ENCODE peak calls at places on chromosomes 16 and 17, in four cellular contexts. C, J, Q and K are unnamed samples. For H3K4me1, the result is how much of the 10 kb centered on the place peaks cover.

GRCh38 chr17:41864498-41864836 is 756 bp downstream of the KLHL11 start:
- DNase-seq in C (peak), J (peak), Q (no peak), K (no peak)

GRCh38 chr16:684961-685696 is 995 bp upstream of the JMJD8 start:
- DNase-seq in C (peak), J (peak), Q (no peak), K (no peak)

GRCh38 chr16:51321251-51321650 is 170.2 kb upstream of the SALL1 start:
- DNase-seq in C (no peak), J (no peak), Q (no peak), K (no peak)

GRCh38 chr17:9519873-9520272 is 55.7 kb downstream of the STX8 start:
- DNase-seq in C (no peak), J (no peak), Q (no peak), K (no peak)

GRCh38 chr16:7547736-7548135 is 215.1 kb downstream of the RBFOX1 start:
- DNase-seq in C (no peak), J (no peak), Q (no peak), K (no peak)

GRCh38 chr17:66347661-66348604 is 45.5 kb downstream of the PRKCA start:
- DNase-seq in C (no peak), J (no peak), Q (no peak), K (no peak)

GRCh38 chr16:27867122-27868110 is 196.1 kb downstream of the GSG1L start:
- DNase-seq in C (peak), J (no peak), Q (peak), K (peak)

GRCh38 chr16:66548068-66548467 is 1.9 kb downstream of the TK2 start:
- DNase-seq in C (no peak), J (no peak), Q (no peak), K (no peak)

GRCh38 chr17:78329263-78330059 is 30.4 kb downstream of the SOCS3 start:
- DNase-seq in C (no peak), J (no peak), Q (no peak), K (no peak)

GRCh38 chr17:36746654-36747053 is 145.3 kb downstream of the MRM1 start:
- DNase-seq in C (no peak), J (no peak), Q (no peak), K (no peak)

GRCh38 chr16:12081048-12081404 is 104.5 kb downstream of the SNX29 start:
- DNase-seq in C (peak), J (peak), Q (no peak), K (no peak)

GRCh38 chr17:74361613-74362391 is at the start of gene BTBD17:
- DNase-seq in C (peak), J (no peak), Q (peak), K (peak)

GRCh38 chr16:51392651-51393187 is 241.6 kb upstream of the SALL1 start:
- DNase-seq in C (no peak), J (no peak), Q (no peak), K (no peak)

GRCh38 chr16:49837673-49838360 is 18.1 kb downstream of the ZNF423 start:
- DNase-seq in C (peak), J (no peak), Q (no peak), K (no peak)

GRCh38 chr17:7261377-7262191 is 694 bp downstream of the CLDN7 start:
- DNase-seq in C (no peak), J (no peak), Q (no peak), K (no peak)

GRCh38 chr16:24701521-24701951 is 27.9 kb upstream of the TNRC6A start:
- DNase-seq in C (peak), J (no peak), Q (peak), K (no peak)

GRCh38 chr17:79922161-79922569 is 82.9 kb upstream of the CBX4 start:
- DNase-seq in C (no peak), J (no peak), Q (no peak), K (no peak)

GRCh38 chr17:75691371-75692290 is 24.5 kb downstream of the SAP30BP start:
- DNase-seq in C (no peak), J (peak), Q (no peak), K (no peak)

GRCh38 chr16:1165511-1165910 is 12.6 kb downstream of the CACNA1H start:
- DNase-seq in C (no peak), J (no peak), Q (no peak), K (no peak)

GRCh38 chr16:81544691-81545365 is 100.2 kb downstream of the CMIP start:
- DNase-seq in C (no peak), J (no peak), Q (no peak), K (no peak)

GRCh38 chr16:54244061-54244886 is 42.3 kb downstream of the IRX3 start:
- DNase-seq in C (no peak), J (no peak), Q (no peak), K (no peak)

GRCh38 chr17:50831430-50832064 is 3.8 kb upstream of the WFIKKN2 start:
- DNase-seq in C (no peak), J (peak), Q (no peak), K (no peak)

GRCh38 chr17:81898029-81898866 is 3.8 kb upstream of the NPB start:
- DNase-seq in C (no peak), J (no peak), Q (no peak), K (no peak)

GRCh38 chr17:81900181-81900820 is 1.7 kb upstream of the NPB start:
- DNase-seq in C (no peak), J (no peak), Q (no peak), K (no peak)

GRCh38 chr17:81899514-81900166 is 2.4 kb upstream of the NPB start:
- DNase-seq in C (no peak), J (no peak), Q (no peak), K (peak)

GRCh38 chr17:81901167-81902022 is 643 bp upstream of the NPB start:
- DNase-seq in C (no peak), J (no peak), Q (no peak), K (no peak)

GRCh38 chr17:81898885-81899284 is 3.2 kb upstream of the NPB start:
- DNase-seq in C (no peak), J (no peak), Q (no peak), K (no peak)
- H3K27ac ChIP-seq in C (no peak), J (no peak), Q (no peak), K (no peak)

GRCh38 chr17:35596072-35596471 is 8.9 kb downstream of the AP2B1 start:
- DNase-seq in C (no peak), J (no peak), Q (no peak), K (no peak)

GRCh38 chr17:35597604-35598003 is 10.5 kb downstream of the AP2B1 start:
- DNase-seq in C (no peak), J (no peak), Q (no peak), K (no peak)

GRCh38 chr17:35596530-35597233 is 9.6 kb downstream of the AP2B1 start:
- DNase-seq in C (no peak), J (no peak), Q (no peak), K (no peak)
- TF ChIP-seq POLR2A in C (no peak), J (no peak), Q (no peak), K (no peak)

DNA sequence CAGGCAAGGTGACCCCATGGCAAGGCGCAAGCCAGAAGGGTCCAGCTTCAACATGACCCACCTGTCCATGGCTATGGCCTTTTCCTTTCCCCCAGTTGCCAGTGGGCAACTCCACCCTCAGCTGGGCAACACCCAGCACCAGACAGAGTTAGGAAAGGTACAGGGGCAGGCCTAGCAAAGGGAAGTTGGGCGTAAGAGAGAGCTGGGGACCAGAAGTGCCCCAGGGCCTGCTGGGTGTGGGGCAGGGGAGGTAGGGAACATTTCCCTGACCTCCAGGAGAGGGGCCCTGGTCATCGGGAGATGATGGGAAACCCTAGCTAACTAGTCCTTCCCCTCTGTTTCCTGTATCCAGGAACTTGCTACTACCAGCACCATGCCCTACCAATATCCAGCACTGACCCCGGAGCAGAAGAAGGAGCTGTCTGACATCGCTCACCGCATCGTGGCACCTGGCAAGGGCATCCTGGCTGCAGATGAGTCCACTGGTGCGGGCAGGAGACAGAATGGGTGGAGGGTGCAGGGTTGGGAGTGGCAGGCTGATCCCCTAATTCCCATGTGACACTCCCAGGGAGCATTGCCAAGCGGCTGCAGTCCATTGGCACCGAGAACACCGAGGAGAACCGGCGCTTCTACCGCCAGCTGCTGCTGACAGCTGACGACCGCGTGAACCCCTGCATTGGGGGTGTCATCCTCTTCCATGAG is 1.5 kb downstream of the ALDOA start:
- DNase-seq in C (peak), J (peak), Q (no peak), K (peak)
- H3K4me1 ChIP-seq in C (under half), J (half or more), Q (under half), K (under half)

GRCh38 chr16:65070831-65071230 is 51.0 kb downstream of the CDH11 start:
- DNase-seq in C (peak), J (peak), Q (peak), K (no peak)
- H3K27ac ChIP-seq in C (peak), J (peak), Q (no peak), K (no peak)

GRCh38 chr16:86626966-86627365 is 48.6 kb downstream of the FOXL1 start:
- DNase-seq in C (no peak), J (no peak), Q (no peak), K (no peak)

GRCh38 chr16:86626284-86626683 is 47.9 kb downstream of the FOXL1 start:
- DNase-seq in C (no peak), J (peak), Q (no peak), K (no peak)

GRCh38 chr16:86625821-86626220 is 47.5 kb downstream of the FOXL1 start:
- DNase-seq in C (no peak), J (peak), Q (peak), K (no peak)

GRCh38 chr16:86622700-86623615 is 44.6 kb downstream of the FOXL1 start:
- DNase-seq in C (no peak), J (no peak), Q (no peak), K (no peak)

DNA sequence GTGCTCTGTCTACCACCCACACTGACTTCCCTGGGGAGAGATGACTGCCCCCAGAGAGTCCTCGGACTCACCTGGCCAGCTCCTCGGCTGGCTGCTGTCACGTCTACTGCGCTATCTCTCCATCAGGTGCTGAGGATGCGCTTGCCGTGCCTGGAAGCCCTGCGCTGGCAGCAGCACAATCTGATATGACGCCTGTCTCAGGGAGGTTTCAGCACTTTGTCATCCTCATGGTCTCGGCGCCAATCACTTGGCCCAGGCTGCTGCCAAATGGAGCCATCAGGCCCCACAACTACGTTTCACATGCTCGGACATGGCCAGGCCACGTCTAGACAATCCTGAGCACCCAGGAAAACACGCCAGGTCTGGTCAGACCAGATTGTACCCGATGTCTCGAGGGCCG is 46.7 kb downstream of the FOXL1 start:
- DNase-seq in C (no peak), J (no peak), Q (no peak), K (no peak)
- TF ChIP-seq POLR2A in C (no peak), J (no peak), Q (no peak), K (no peak)

GRCh38 chr16:3023669-3024478 is at the start of the genes HCFC1R1 and THOC6:
- DNase-seq in C (peak), J (peak), Q (peak), K (peak)

GRCh38 chr16:3026609-3027487 is 3.0 kb downstream of the THOC6 start:
- DNase-seq in C (no peak), J (no peak), Q (no peak), K (no peak)

GRCh38 chr16:3023415-3023668 is 400 bp downstream of the HCFC1R1 start:
- DNase-seq in C (peak), J (no peak), Q (no peak), K (no peak)

GRCh38 chr16:3026003-3026378 is 2.2 kb downstream of the THOC6 start:
- DNase-seq in C (no peak), J (no peak), Q (no peak), K (no peak)

DNA sequence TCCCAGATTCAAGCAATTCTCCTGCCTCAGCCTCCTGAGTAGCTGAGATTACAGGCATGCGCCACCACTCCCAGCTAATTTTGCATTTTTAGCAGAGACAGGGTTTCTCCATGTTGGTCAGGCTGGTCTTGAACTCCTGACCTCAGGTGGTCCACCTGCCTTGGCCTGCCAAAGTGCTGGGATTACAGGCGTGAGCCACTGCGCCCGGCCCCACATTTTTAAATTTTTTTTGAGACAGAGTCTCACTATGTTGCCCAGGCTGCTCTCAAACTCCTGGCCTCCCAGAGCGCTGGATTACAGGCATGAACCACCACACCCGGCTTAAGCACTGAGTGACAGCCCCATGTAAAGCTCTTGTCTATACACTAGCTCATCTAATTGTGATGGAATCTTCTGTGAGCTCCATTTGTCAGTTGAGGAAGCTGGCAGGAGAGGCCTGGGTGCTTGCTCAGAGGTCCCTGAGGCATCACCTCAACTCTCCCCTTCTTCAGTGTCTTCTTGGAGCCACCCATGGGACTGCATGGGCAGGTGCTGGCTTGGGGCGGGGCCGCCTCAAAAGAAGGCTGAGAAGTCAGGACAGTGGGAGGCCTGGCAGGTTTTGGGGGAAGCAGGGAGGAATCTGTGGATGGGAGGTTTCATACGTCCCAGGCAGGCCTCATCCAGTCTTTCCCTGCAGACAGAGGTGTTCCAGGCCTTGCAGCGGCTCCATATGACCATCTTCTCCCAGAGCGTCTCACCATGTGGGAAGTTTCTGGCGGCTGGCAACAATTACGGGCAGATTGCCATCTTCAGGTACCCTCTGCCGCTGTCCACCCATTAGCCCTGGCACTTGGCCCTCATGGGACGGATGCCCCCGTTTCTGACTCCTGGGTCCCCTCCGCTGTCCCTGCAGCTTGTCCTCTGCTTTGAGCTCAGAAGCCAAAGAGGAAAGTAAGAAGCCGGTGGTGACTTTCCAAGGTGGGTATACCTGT is 1.5 kb downstream of the THOC6 start:
- DNase-seq in C (no peak), J (no peak), Q (no peak), K (no peak)
- H3K4me1 ChIP-seq in C (under half), J (half or more), Q (under half), K (under half)

GRCh38 chr17:38885044-38885727 is 15.3 kb downstream of the LASP1 start:
- DNase-seq in C (no peak), J (no peak), Q (no peak), K (peak)

GRCh38 chr17:38888842-38889241 is 19.0 kb downstream of the LASP1 start:
- DNase-seq in C (no peak), J (no peak), Q (no peak), K (no peak)

GRCh38 chr17:38883592-38884526 is 14.0 kb downstream of the LASP1 start:
- DNase-seq in C (no peak), J (no peak), Q (no peak), K (no peak)

GRCh38 chr17:38886643-38887010 is 16.8 kb downstream of the LASP1 start:
- DNase-seq in C (no peak), J (no peak), Q (no peak), K (no peak)

GRCh38 chr17:38885728-38886642 is 16.1 kb downstream of the LASP1 start:
- DNase-seq in C (no peak), J (no peak), Q (no peak), K (no peak)
- H3K27ac ChIP-seq in C (no peak), J (peak), Q (no peak), K (peak)

GRCh38 chr16:3577302-3577752 is at the start of gene NLRC3:
- DNase-seq in C (no peak), J (no peak), Q (peak), K (no peak)
- TF ChIP-seq POLR2A in C (no peak), J (no peak), Q (no peak), K (no peak)

GRCh38 chr16:57387598-57388354 is 15.5 kb downstream of the CX3CL1 start:
- DNase-seq in C (no peak), J (no peak), Q (no peak), K (no peak)
- H3K4me1 ChIP-seq in C (under half), J (under half), Q (under half), K (under half)

GRCh38 chr16:15739449-15739848 is 89.4 kb downstream of the NDE1 start:
- DNase-seq in C (no peak), J (no peak), Q (no peak), K (no peak)

GRCh38 chr16:15737140-15737644 is 87.1 kb downstream of the NDE1 start:
- DNase-seq in C (no peak), J (no peak), Q (no peak), K (no peak)

GRCh38 chr16:15735610-15736009 is 85.6 kb downstream of the NDE1 start:
- DNase-seq in C (no peak), J (no peak), Q (no peak), K (no peak)

GRCh38 chr16:15739940-15740339 is 89.9 kb downstream of the NDE1 start:
- DNase-seq in C (no peak), J (no peak), Q (no peak), K (no peak)

DNA sequence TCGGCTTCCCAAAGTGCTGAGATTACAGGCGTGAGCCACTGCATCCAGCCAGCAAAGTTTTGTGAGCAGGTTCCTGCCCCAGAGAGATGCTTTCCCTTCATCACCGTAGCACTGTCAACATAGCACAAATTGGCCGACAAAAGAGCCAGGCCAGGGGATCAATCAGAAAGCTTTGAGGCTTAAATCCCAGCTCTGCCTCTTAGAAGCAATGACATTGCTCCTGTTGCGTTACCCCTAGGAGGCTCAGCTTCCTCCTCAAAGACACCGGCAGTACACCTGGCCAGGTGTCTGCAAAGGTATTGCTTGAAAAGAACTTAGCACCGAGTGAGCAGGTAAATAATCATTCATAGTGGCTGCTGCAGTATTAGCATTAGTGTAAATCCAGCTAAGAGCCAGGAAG is 86.5 kb downstream of the NDE1 start:
- DNase-seq in C (no peak), J (no peak), Q (no peak), K (no peak)
- H3K27ac ChIP-seq in C (no peak), J (peak), Q (no peak), K (no peak)